ENCODE peak calls at places on chromosome 20, in four cellular contexts. One of them, this sample, is unnamed.

GRCh38 chr20:25584905-25585704 is at the start of gene NINL:
- DNase-seq in fibroblast of pulmonary artery: peak; percentile 61
- DNase-seq in choroid plexus epithelial cell: peak; percentile 65
- DNase-seq in adrenal gland: peak; percentile 56
- DNase-seq in this sample: peak; percentile 64

GRCh38 chr20:13819885-13820645 is 35.2 kb downstream of the NDUFAF5 start:
- DNase-seq in fibroblast of pulmonary artery: peak; percentile 64
- DNase-seq in choroid plexus epithelial cell: peak; percentile 76
- DNase-seq in adrenal gland: peak; percentile 34
- DNase-seq in this sample: no peak

GRCh38 chr20:58131111-58131510 is 97.3 kb downstream of the ANKRD60 start:
- DNase-seq in fibroblast of pulmonary artery: no peak
- DNase-seq in choroid plexus epithelial cell: peak; percentile 78
- DNase-seq in adrenal gland: no peak
- DNase-seq in this sample: no peak

GRCh38 chr20:19688031-19688806 is 69.8 kb upstream of the RIN2 start:
- DNase-seq in fibroblast of pulmonary artery: peak; percentile 92
- DNase-seq in choroid plexus epithelial cell: peak; percentile 94
- DNase-seq in adrenal gland: peak; percentile 77
- DNase-seq in this sample: peak; percentile 80

GRCh38 chr20:13028001-13028400 is 19.2 kb downstream of the SPTLC3 start:
- DNase-seq in fibroblast of pulmonary artery: peak; percentile 47
- DNase-seq in choroid plexus epithelial cell: peak; percentile 82
- DNase-seq in adrenal gland: no peak
- DNase-seq in this sample: no peak

GRCh38 chr20:21003902-21004301 is 102.3 kb downstream of the LINC00237 start:
- DNase-seq in fibroblast of pulmonary artery: no peak
- DNase-seq in choroid plexus epithelial cell: no peak
- DNase-seq in adrenal gland: no peak
- DNase-seq in this sample: no peak

GRCh38 chr20:32421290-32421689 is 63.2 kb downstream of the ASXL1 start:
- DNase-seq in fibroblast of pulmonary artery: no peak
- DNase-seq in choroid plexus epithelial cell: no peak
- DNase-seq in adrenal gland: no peak
- DNase-seq in this sample: no peak

GRCh38 chr20:859661-860294 is 26.3 kb downstream of the FAM110A start:
- DNase-seq in fibroblast of pulmonary artery: no peak
- DNase-seq in choroid plexus epithelial cell: peak; percentile 4
- DNase-seq in adrenal gland: no peak
- DNase-seq in this sample: no peak

GRCh38 chr20:22757424-22758189 is 173.2 kb upstream of the FOXA2 start:
- DNase-seq in fibroblast of pulmonary artery: no peak
- DNase-seq in choroid plexus epithelial cell: no peak
- DNase-seq in adrenal gland: no peak
- DNase-seq in this sample: no peak

GRCh38 chr20:634526-634925 is 18.5 kb downstream of the SRXN1 start:
- DNase-seq in fibroblast of pulmonary artery: no peak
- DNase-seq in choroid plexus epithelial cell: no peak
- DNase-seq in adrenal gland: no peak
- DNase-seq in this sample: no peak

GRCh38 chr20:59042151-59042795 is at the start of gene PRELID3B:
- DNase-seq in fibroblast of pulmonary artery: no peak
- DNase-seq in choroid plexus epithelial cell: peak; percentile 25
- DNase-seq in adrenal gland: peak; percentile 31
- DNase-seq in this sample: peak; percentile 36

GRCh38 chr20:4820833-4821518 is 99.3 kb downstream of the PRND start:
- DNase-seq in fibroblast of pulmonary artery: peak; percentile 74
- DNase-seq in choroid plexus epithelial cell: peak; percentile 63
- DNase-seq in adrenal gland: no peak
- DNase-seq in this sample: no peak

DNA sequence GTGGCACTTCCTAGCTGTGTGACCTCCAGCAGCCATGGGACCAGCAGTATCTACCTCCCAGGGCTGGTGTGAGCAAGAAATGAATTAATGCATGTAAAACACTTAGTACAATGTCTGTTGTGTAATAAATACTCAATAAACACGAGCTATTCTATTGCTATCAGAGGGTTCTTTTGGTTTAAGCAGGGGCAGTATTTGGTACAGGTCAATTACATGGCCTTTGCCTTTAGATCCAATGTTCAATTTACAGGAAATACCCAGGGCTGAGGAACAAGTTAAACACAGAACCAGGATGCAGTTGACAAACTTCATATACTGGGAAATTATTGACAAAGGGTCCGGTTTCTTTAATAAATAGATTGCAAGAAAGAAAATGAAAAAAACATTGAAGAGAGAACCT is 2.9 kb downstream of the TGM2 start:
- DNase-seq in fibroblast of pulmonary artery: no peak
- DNase-seq in choroid plexus epithelial cell: no peak
- DNase-seq in adrenal gland: no peak
- DNase-seq in this sample: no peak
- H3K4me3 ChIP-seq in fibroblast of pulmonary artery: no peak overlapping the region
- H3K4me3 ChIP-seq in choroid plexus epithelial cell: no peak overlapping the region
- H3K4me3 ChIP-seq in adrenal gland: no peak overlapping the region
- H3K4me3 ChIP-seq in this sample: peak overlapping the region; percentile 81

DNA sequence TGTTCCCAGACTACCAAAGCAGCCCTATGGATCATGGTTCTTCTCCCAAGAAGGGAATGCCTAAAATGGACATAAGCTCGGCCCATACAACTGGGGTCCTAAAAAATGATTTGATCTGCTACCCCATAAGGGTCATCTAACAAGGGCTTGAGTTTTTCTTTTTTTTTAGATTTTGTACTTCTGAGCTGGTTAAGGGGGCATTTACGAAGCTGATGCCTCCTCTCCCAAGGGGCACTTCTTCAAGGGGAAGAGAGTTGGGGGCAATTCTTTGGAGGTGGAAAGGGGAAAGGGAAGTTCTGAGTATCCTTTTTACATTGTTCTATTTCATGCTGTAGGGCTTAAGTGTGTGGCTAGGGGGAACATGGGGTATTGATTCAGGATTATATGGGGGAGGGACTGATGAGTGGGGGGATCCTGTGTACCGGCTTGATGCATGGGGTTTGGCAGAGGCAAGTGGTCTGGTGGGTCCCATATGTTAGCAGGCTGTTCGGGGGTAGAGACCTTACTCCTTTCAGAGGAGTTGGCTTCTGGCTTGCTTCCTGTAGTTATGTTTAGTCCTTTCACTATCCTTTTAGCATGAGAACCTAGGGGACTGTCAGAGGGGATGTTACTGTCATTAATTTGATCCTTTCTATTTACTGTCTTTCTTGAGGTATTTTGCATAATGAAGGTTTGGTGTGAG is 8.1 kb upstream of the ZNFX1 start:
- DNase-seq in fibroblast of pulmonary artery: no peak
- DNase-seq in choroid plexus epithelial cell: no peak
- DNase-seq in adrenal gland: no peak
- DNase-seq in this sample: no peak
- H3K4me3 ChIP-seq in fibroblast of pulmonary artery: no peak overlapping the region
- H3K4me3 ChIP-seq in choroid plexus epithelial cell: no peak overlapping the region
- H3K4me3 ChIP-seq in adrenal gland: no peak overlapping the region
- H3K4me3 ChIP-seq in this sample: no peak overlapping the region

DNA sequence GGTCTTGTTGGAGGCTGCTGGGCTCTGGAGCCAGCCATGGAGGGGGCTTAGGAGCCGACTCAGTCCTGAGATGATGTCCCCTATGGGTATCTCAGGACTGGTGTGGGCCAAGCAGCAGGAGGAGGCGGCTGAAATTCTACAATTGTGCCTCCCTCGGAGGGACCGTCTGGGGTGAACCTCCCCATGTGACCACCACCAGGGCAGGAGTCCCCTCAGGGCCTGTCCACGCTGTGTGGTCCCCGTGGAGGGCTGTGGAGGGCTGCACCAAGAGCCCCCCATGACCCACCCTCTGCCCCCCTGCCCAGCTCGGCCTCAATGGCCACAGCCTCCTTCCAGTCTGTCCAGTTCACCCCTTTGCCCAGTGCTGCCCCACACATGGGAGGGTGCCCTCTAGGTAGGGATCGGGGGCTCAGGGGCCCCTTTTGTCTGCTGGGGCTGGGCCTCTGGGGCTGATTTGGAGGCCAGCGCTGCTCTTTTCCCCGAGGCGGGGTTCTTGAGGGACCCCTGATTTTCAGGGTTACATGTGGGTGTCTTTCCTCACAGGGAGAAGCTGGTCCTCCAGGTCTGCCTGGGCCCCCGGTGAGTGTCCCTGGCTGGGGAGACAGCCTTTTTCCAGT is 1.2 kb downstream of the COL9A3 start:
- DNase-seq in fibroblast of pulmonary artery: no peak
- DNase-seq in choroid plexus epithelial cell: no peak
- DNase-seq in adrenal gland: no peak
- DNase-seq in this sample: no peak
- H3K4me3 ChIP-seq in fibroblast of pulmonary artery: no peak overlapping the region
- H3K4me3 ChIP-seq in choroid plexus epithelial cell: no peak overlapping the region
- H3K4me3 ChIP-seq in adrenal gland: no peak overlapping the region
- H3K4me3 ChIP-seq in this sample: peak overlapping the region; percentile 59

GRCh38 chr20:40690836-40691565 is 2.0 kb upstream of the MAFB start:
- DNase-seq in fibroblast of pulmonary artery: no peak
- DNase-seq in choroid plexus epithelial cell: no peak
- DNase-seq in adrenal gland: peak; percentile 19
- DNase-seq in this sample: no peak
- H3K4me3 ChIP-seq in fibroblast of pulmonary artery: no peak overlapping the region
- H3K4me3 ChIP-seq in choroid plexus epithelial cell: no peak overlapping the region
- H3K4me3 ChIP-seq in adrenal gland: peak overlapping the region; percentile 65
- H3K4me3 ChIP-seq in this sample: peak overlapping the region; percentile 76

GRCh38 chr20:63552481-63553249 is 1.3 kb upstream of the FNDC11 start:
- DNase-seq in fibroblast of pulmonary artery: no peak
- DNase-seq in choroid plexus epithelial cell: no peak
- DNase-seq in adrenal gland: no peak
- DNase-seq in this sample: no peak
- H3K4me3 ChIP-seq in fibroblast of pulmonary artery: no peak overlapping the region
- H3K4me3 ChIP-seq in choroid plexus epithelial cell: no peak overlapping the region
- H3K4me3 ChIP-seq in adrenal gland: no peak overlapping the region
- H3K4me3 ChIP-seq in this sample: no peak overlapping the region